ENCODE peak calls at places on chromosome 13, in ten cellular contexts. One of them, this sample, is unnamed.

GRCh38 chr13:99626461-99627082 is 125.3 kb downstream of the TM9SF2 start:
- DNase-seq in NCI-H345: no peak
- DNase-seq in nucleus accumbens: no peak
- DNase-seq in activated T-cell treated with anti-CD3 and anti-CD28 coated beads for 48 hours: no peak
- DNase-seq in central memory CD8-positive, alpha-beta T cell: no peak
- DNase-seq in GM04504: peak; percentile 23
- DNase-seq in GOT3: no peak
- DNase-seq in activated gamma-delta T cell treated with anti-CD3 and anti-CD28 coated beads, Interleukin-2, amount 50 U/mL, for 16 hours: no peak
- DNase-seq in T-helper 2 cell: no peak
- DNase-seq in T-helper 17 cell: no peak
- DNase-seq in this sample: no peak

GRCh38 chr13:111115841-111116500 is 861 bp downstream of the ARHGEF7 start:
- DNase-seq in NCI-H345: no peak
- DNase-seq in nucleus accumbens: no peak
- DNase-seq in activated T-cell treated with anti-CD3 and anti-CD28 coated beads for 48 hours: no peak
- DNase-seq in central memory CD8-positive, alpha-beta T cell: no peak
- DNase-seq in GM04504: peak; percentile 85
- DNase-seq in GOT3: no peak
- DNase-seq in activated gamma-delta T cell treated with anti-CD3 and anti-CD28 coated beads, Interleukin-2, amount 50 U/mL, for 16 hours: no peak
- DNase-seq in T-helper 2 cell: no peak
- DNase-seq in T-helper 17 cell: no peak
- DNase-seq in this sample: peak; percentile 85

GRCh38 chr13:105929486-105929885 is 606.0 kb downstream of the EFNB2 start:
- DNase-seq in NCI-H345: no peak
- DNase-seq in nucleus accumbens: no peak
- DNase-seq in activated T-cell treated with anti-CD3 and anti-CD28 coated beads for 48 hours: no peak
- DNase-seq in central memory CD8-positive, alpha-beta T cell: no peak
- DNase-seq in GM04504: no peak
- DNase-seq in GOT3: no peak
- DNase-seq in activated gamma-delta T cell treated with anti-CD3 and anti-CD28 coated beads, Interleukin-2, amount 50 U/mL, for 16 hours: no peak
- DNase-seq in T-helper 2 cell: no peak
- DNase-seq in T-helper 17 cell: no peak
- DNase-seq in this sample: no peak

GRCh38 chr13:38630780-38631179 is 56.1 kb upstream of the FREM2 start:
- DNase-seq in NCI-H345: no peak
- DNase-seq in nucleus accumbens: no peak
- DNase-seq in activated T-cell treated with anti-CD3 and anti-CD28 coated beads for 48 hours: no peak
- DNase-seq in central memory CD8-positive, alpha-beta T cell: no peak
- DNase-seq in GM04504: peak; percentile 8
- DNase-seq in GOT3: no peak
- DNase-seq in activated gamma-delta T cell treated with anti-CD3 and anti-CD28 coated beads, Interleukin-2, amount 50 U/mL, for 16 hours: no peak
- DNase-seq in T-helper 2 cell: no peak
- DNase-seq in T-helper 17 cell: no peak
- DNase-seq in this sample: no peak

GRCh38 chr13:99572131-99572530 is 70.9 kb downstream of the TM9SF2 start:
- DNase-seq in NCI-H345: no peak
- DNase-seq in nucleus accumbens: no peak
- DNase-seq in activated T-cell treated with anti-CD3 and anti-CD28 coated beads for 48 hours: no peak
- DNase-seq in central memory CD8-positive, alpha-beta T cell: no peak
- DNase-seq in GM04504: no peak
- DNase-seq in GOT3: no peak
- DNase-seq in activated gamma-delta T cell treated with anti-CD3 and anti-CD28 coated beads, Interleukin-2, amount 50 U/mL, for 16 hours: no peak
- DNase-seq in T-helper 2 cell: no peak
- DNase-seq in T-helper 17 cell: no peak
- DNase-seq in this sample: no peak

GRCh38 chr13:63050287-63050686 is 1634.6 kb upstream of the PCDH20 start:
- DNase-seq in NCI-H345: no peak
- DNase-seq in nucleus accumbens: no peak
- DNase-seq in activated T-cell treated with anti-CD3 and anti-CD28 coated beads for 48 hours: no peak
- DNase-seq in central memory CD8-positive, alpha-beta T cell: no peak
- DNase-seq in GM04504: no peak
- DNase-seq in GOT3: no peak
- DNase-seq in activated gamma-delta T cell treated with anti-CD3 and anti-CD28 coated beads, Interleukin-2, amount 50 U/mL, for 16 hours: no peak
- DNase-seq in T-helper 2 cell: no peak
- DNase-seq in T-helper 17 cell: no peak
- DNase-seq in this sample: no peak

GRCh38 chr13:51494151-51494550 is 41.3 kb upstream of the INTS6 start:
- DNase-seq in NCI-H345: no peak
- DNase-seq in nucleus accumbens: no peak
- DNase-seq in activated T-cell treated with anti-CD3 and anti-CD28 coated beads for 48 hours: no peak
- DNase-seq in central memory CD8-positive, alpha-beta T cell: no peak
- DNase-seq in GM04504: no peak
- DNase-seq in GOT3: no peak
- DNase-seq in activated gamma-delta T cell treated with anti-CD3 and anti-CD28 coated beads, Interleukin-2, amount 50 U/mL, for 16 hours: no peak
- DNase-seq in T-helper 2 cell: no peak
- DNase-seq in T-helper 17 cell: no peak
- DNase-seq in this sample: no peak

GRCh38 chr13:99370476-99371272 is 63.5 kb upstream of the GPR183 start:
- DNase-seq in NCI-H345: peak; percentile 30
- DNase-seq in nucleus accumbens: no peak
- DNase-seq in activated T-cell treated with anti-CD3 and anti-CD28 coated beads for 48 hours: no peak
- DNase-seq in central memory CD8-positive, alpha-beta T cell: no peak
- DNase-seq in GM04504: no peak
- DNase-seq in GOT3: no peak
- DNase-seq in activated gamma-delta T cell treated with anti-CD3 and anti-CD28 coated beads, Interleukin-2, amount 50 U/mL, for 16 hours: no peak
- DNase-seq in T-helper 2 cell: no peak
- DNase-seq in T-helper 17 cell: no peak
- DNase-seq in this sample: no peak

GRCh38 chr13:113592571-113592970 is 8.0 kb downstream of the TFDP1 start:
- DNase-seq in NCI-H345: no peak
- DNase-seq in nucleus accumbens: no peak
- DNase-seq in activated T-cell treated with anti-CD3 and anti-CD28 coated beads for 48 hours: no peak
- DNase-seq in central memory CD8-positive, alpha-beta T cell: no peak
- DNase-seq in GM04504: no peak
- DNase-seq in GOT3: no peak
- DNase-seq in activated gamma-delta T cell treated with anti-CD3 and anti-CD28 coated beads, Interleukin-2, amount 50 U/mL, for 16 hours: no peak
- DNase-seq in T-helper 2 cell: no peak
- DNase-seq in T-helper 17 cell: no peak
- DNase-seq in this sample: no peak

GRCh38 chr13:79533781-79534400 is 52.9 kb downstream of the NDFIP2 start:
- DNase-seq in NCI-H345: no peak
- DNase-seq in nucleus accumbens: no peak
- DNase-seq in activated T-cell treated with anti-CD3 and anti-CD28 coated beads for 48 hours: no peak
- DNase-seq in central memory CD8-positive, alpha-beta T cell: no peak
- DNase-seq in GM04504: no peak
- DNase-seq in GOT3: no peak
- DNase-seq in activated gamma-delta T cell treated with anti-CD3 and anti-CD28 coated beads, Interleukin-2, amount 50 U/mL, for 16 hours: no peak
- DNase-seq in T-helper 2 cell: no peak
- DNase-seq in T-helper 17 cell: no peak
- DNase-seq in this sample: no peak

GRCh38 chr13:50284540-50284939 is 269.3 kb downstream of the KCNRG start:
- DNase-seq in NCI-H345: no peak
- DNase-seq in nucleus accumbens: no peak
- DNase-seq in activated T-cell treated with anti-CD3 and anti-CD28 coated beads for 48 hours: no peak
- DNase-seq in central memory CD8-positive, alpha-beta T cell: no peak
- DNase-seq in GM04504: no peak
- DNase-seq in GOT3: no peak
- DNase-seq in activated gamma-delta T cell treated with anti-CD3 and anti-CD28 coated beads, Interleukin-2, amount 50 U/mL, for 16 hours: no peak
- DNase-seq in T-helper 2 cell: no peak
- DNase-seq in T-helper 17 cell: no peak
- DNase-seq in this sample: no peak

GRCh38 chr13:109985871-109986270 is 199.5 kb upstream of the IRS2 start:
- DNase-seq in NCI-H345: no peak
- DNase-seq in nucleus accumbens: no peak
- DNase-seq in activated T-cell treated with anti-CD3 and anti-CD28 coated beads for 48 hours: no peak
- DNase-seq in central memory CD8-positive, alpha-beta T cell: no peak
- DNase-seq in GM04504: no peak
- DNase-seq in GOT3: no peak
- DNase-seq in activated gamma-delta T cell treated with anti-CD3 and anti-CD28 coated beads, Interleukin-2, amount 50 U/mL, for 16 hours: no peak
- DNase-seq in T-helper 2 cell: no peak
- DNase-seq in T-helper 17 cell: no peak
- DNase-seq in this sample: no peak

GRCh38 chr13:28031220-28031903 is 42.9 kb upstream of the URAD start:
- DNase-seq in NCI-H345: no peak
- DNase-seq in nucleus accumbens: peak; percentile 7
- DNase-seq in activated T-cell treated with anti-CD3 and anti-CD28 coated beads for 48 hours: no peak
- DNase-seq in central memory CD8-positive, alpha-beta T cell: no peak
- DNase-seq in GM04504: no peak
- DNase-seq in GOT3: no peak
- DNase-seq in activated gamma-delta T cell treated with anti-CD3 and anti-CD28 coated beads, Interleukin-2, amount 50 U/mL, for 16 hours: no peak
- DNase-seq in T-helper 2 cell: no peak
- DNase-seq in T-helper 17 cell: no peak
- DNase-seq in this sample: no peak

GRCh38 chr13:112852808-112853207 is 116.2 kb upstream of the MCF2L start:
- DNase-seq in NCI-H345: no peak
- DNase-seq in nucleus accumbens: no peak
- DNase-seq in activated T-cell treated with anti-CD3 and anti-CD28 coated beads for 48 hours: no peak
- DNase-seq in central memory CD8-positive, alpha-beta T cell: no peak
- DNase-seq in GM04504: no peak
- DNase-seq in GOT3: no peak
- DNase-seq in activated gamma-delta T cell treated with anti-CD3 and anti-CD28 coated beads, Interleukin-2, amount 50 U/mL, for 16 hours: no peak
- DNase-seq in T-helper 2 cell: no peak
- DNase-seq in T-helper 17 cell: no peak
- DNase-seq in this sample: no peak

GRCh38 chr13:30619731-30620130 is 2.0 kb downstream of the USPL1 start:
- DNase-seq in NCI-H345: no peak
- DNase-seq in nucleus accumbens: no peak
- DNase-seq in activated T-cell treated with anti-CD3 and anti-CD28 coated beads for 48 hours: no peak
- DNase-seq in central memory CD8-positive, alpha-beta T cell: no peak
- DNase-seq in GM04504: no peak
- DNase-seq in GOT3: no peak
- DNase-seq in activated gamma-delta T cell treated with anti-CD3 and anti-CD28 coated beads, Interleukin-2, amount 50 U/mL, for 16 hours: no peak
- DNase-seq in T-helper 2 cell: no peak
- DNase-seq in T-helper 17 cell: no peak
- DNase-seq in this sample: no peak

GRCh38 chr13:81540777-81541176 is 1199.9 kb upstream of the SPRY2 start:
- DNase-seq in NCI-H345: no peak
- DNase-seq in nucleus accumbens: no peak
- DNase-seq in activated T-cell treated with anti-CD3 and anti-CD28 coated beads for 48 hours: no peak
- DNase-seq in central memory CD8-positive, alpha-beta T cell: no peak
- DNase-seq in GM04504: no peak
- DNase-seq in GOT3: no peak
- DNase-seq in activated gamma-delta T cell treated with anti-CD3 and anti-CD28 coated beads, Interleukin-2, amount 50 U/mL, for 16 hours: no peak
- DNase-seq in T-helper 2 cell: no peak
- DNase-seq in T-helper 17 cell: no peak
- DNase-seq in this sample: no peak

GRCh38 chr13:19794552-19795143 is 11.9 kb upstream of the PSPC1 start:
- DNase-seq in NCI-H345: no peak
- DNase-seq in nucleus accumbens: no peak
- DNase-seq in activated T-cell treated with anti-CD3 and anti-CD28 coated beads for 48 hours: no peak
- DNase-seq in central memory CD8-positive, alpha-beta T cell: no peak
- DNase-seq in GM04504: no peak
- DNase-seq in GOT3: no peak
- DNase-seq in activated gamma-delta T cell treated with anti-CD3 and anti-CD28 coated beads, Interleukin-2, amount 50 U/mL, for 16 hours: no peak
- DNase-seq in T-helper 2 cell: no peak
- DNase-seq in T-helper 17 cell: no peak
- DNase-seq in this sample: no peak

GRCh38 chr13:38348890-38349289 is 761 bp upstream of the UFM1 start:
- DNase-seq in NCI-H345: peak; percentile 67
- DNase-seq in nucleus accumbens: no peak
- DNase-seq in activated T-cell treated with anti-CD3 and anti-CD28 coated beads for 48 hours: peak; percentile 6
- DNase-seq in central memory CD8-positive, alpha-beta T cell: no peak
- DNase-seq in GM04504: no peak
- DNase-seq in GOT3: no peak
- DNase-seq in activated gamma-delta T cell treated with anti-CD3 and anti-CD28 coated beads, Interleukin-2, amount 50 U/mL, for 16 hours: peak; percentile 3
- DNase-seq in T-helper 2 cell: no peak
- DNase-seq in T-helper 17 cell: no peak
- DNase-seq in this sample: no peak

GRCh38 chr13:35963982-35964665 is 167.1 kb downstream of the DCLK1 start:
- DNase-seq in NCI-H345: no peak
- DNase-seq in nucleus accumbens: no peak
- DNase-seq in activated T-cell treated with anti-CD3 and anti-CD28 coated beads for 48 hours: no peak
- DNase-seq in central memory CD8-positive, alpha-beta T cell: no peak
- DNase-seq in GM04504: no peak
- DNase-seq in GOT3: no peak
- DNase-seq in activated gamma-delta T cell treated with anti-CD3 and anti-CD28 coated beads, Interleukin-2, amount 50 U/mL, for 16 hours: no peak
- DNase-seq in T-helper 2 cell: no peak
- DNase-seq in T-helper 17 cell: no peak
- DNase-seq in this sample: no peak

GRCh38 chr13:46288570-46289259 is 77.0 kb downstream of the LRRC63 start:
- DNase-seq in NCI-H345: peak; percentile 21
- DNase-seq in nucleus accumbens: no peak
- DNase-seq in activated T-cell treated with anti-CD3 and anti-CD28 coated beads for 48 hours: no peak
- DNase-seq in central memory CD8-positive, alpha-beta T cell: no peak
- DNase-seq in GM04504: peak; percentile 19
- DNase-seq in GOT3: no peak
- DNase-seq in activated gamma-delta T cell treated with anti-CD3 and anti-CD28 coated beads, Interleukin-2, amount 50 U/mL, for 16 hours: no peak
- DNase-seq in T-helper 2 cell: no peak
- DNase-seq in T-helper 17 cell: no peak
- DNase-seq in this sample: no peak

This sample was measured in brain pericyte.